ENCODE peak calls at places on chromosome 9, in seven cellular contexts. S is heart left ventricle, U is esophagus muscularis mucosa, M is pancreas, N is HCT116, I is SK-N-SH, L is cardiac muscle cell. D is an unnamed sample.

GRCh38 chr9:89844535-89844934 is 239.7 kb downstream of the GADD45G start:
- DNase-seq in S (no peak), I (no peak), M (no peak), L (no peak), N (no peak), U (peak; percentile 39), D (no peak)

GRCh38 chr9:4147476-4148214 is 152.2 kb downstream of the GLIS3 start:
- DNase-seq in S (no peak), L (peak; percentile 24), I (no peak), U (peak; percentile 81), M (peak; percentile 19), N (no peak), D (no peak)

GRCh38 chr9:81132796-81133195 is 556.6 kb downstream of the TLE1 start:
- DNase-seq in N (no peak), U (peak; percentile 62), S (no peak), M (no peak), L (no peak), I (no peak), D (no peak)

GRCh38 chr9:80410106-80410505 is 838.3 kb downstream of the TLE4 start:
- DNase-seq in S (no peak), U (no peak), L (no peak), M (no peak), I (no peak), N (no peak), D (no peak)

GRCh38 chr9:121985792-121986494 is 107.2 kb downstream of the TTLL11 start:
- DNase-seq in N (no peak), S (peak; percentile 84), M (no peak), I (no peak), L (no peak), U (no peak), D (peak; percentile 77)

GRCh38 chr9:132309056-132309455 is 45.7 kb downstream of the SETX start:
- DNase-seq in I (no peak), U (no peak), S (no peak), L (no peak), M (no peak), N (no peak), D (no peak)

GRCh38 chr9:37914701-37915358 is 10.9 kb upstream of the SLC25A51 start:
- DNase-seq in L (no peak), S (no peak), U (no peak), I (no peak), N (no peak), M (no peak), D (no peak)

GRCh38 chr9:18658764-18659705 is 185.1 kb downstream of the ADAMTSL1 start:
- DNase-seq in N (no peak), U (no peak), S (no peak), M (no peak), L (no peak), I (no peak), D (no peak)

GRCh38 chr9:129026442-129027223 is 1.5 kb downstream of the SH3GLB2 start:
- DNase-seq in M (peak; percentile 76), U (no peak), N (no peak), I (peak; percentile 91), L (peak; percentile 53), S (no peak), D (no peak)

GRCh38 chr9:85212887-85213286 is 528.9 kb downstream of the AGTPBP1 start:
- DNase-seq in U (peak; percentile 31), L (no peak), S (no peak), I (no peak), M (no peak), N (peak; percentile 80), D (no peak)

GRCh38 chr9:15901572-15901971 is 348.7 kb downstream of the CCDC171 start:
- DNase-seq in U (no peak), I (no peak), S (no peak), M (no peak), N (no peak), L (no peak), D (no peak)

GRCh38 chr9:77907581-77907980 is 124.0 kb downstream of the GNAQ start:
- DNase-seq in I (no peak), S (no peak), M (no peak), N (no peak), L (no peak), U (no peak), D (no peak)

GRCh38 chr9:36888551-36888950 is 145.5 kb downstream of the PAX5 start:
- DNase-seq in N (no peak), U (no peak), L (no peak), M (no peak), S (no peak), I (no peak), D (peak; percentile 38)

GRCh38 chr9:79700607-79701330 is 129.0 kb downstream of the TLE4 start:
- DNase-seq in M (no peak), I (no peak), S (no peak), U (peak; percentile 8), N (no peak), L (no peak), D (no peak)

DNA sequence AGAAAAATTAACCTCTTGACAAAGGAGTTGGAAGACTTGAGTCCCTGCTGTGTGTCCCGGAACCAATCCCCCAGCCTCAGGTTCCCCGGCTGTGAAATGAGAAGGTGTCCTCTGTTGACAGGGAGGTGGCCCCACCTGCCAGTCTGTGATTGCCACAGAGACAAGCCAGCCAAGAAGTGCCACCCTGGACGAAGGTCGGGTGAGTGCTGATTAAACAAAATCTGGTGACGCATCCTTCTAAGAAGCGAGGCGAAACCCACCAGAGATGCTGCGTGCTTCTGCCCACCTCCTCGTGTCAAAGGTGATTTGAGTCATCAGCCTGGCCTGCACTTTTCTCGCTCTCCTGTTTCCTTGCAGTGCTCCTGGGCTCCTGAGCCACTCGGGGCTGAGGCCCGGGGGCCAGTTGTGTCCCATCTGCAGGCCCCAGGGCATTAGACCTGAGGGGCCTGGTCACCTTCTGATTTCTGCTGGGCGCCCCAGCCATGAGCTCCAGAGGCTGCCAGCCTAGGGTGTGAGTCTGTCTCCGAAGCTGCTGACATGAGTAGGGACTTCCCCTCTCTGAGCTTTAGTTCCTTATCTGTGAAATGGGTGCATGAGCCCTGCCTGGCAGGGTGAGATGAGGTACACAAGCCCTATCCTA is 28.7 kb downstream of the NEK6 start:
- DNase-seq in I (no peak), L (no peak), N (peak; percentile 19), S (no peak), M (no peak), U (no peak), D (no peak)
- H3K4me3 ChIP-seq in I (no peak overlapping the region), L (no peak overlapping the region), N (no peak overlapping the region), S (no peak overlapping the region), M (no peak overlapping the region), U (no peak overlapping the region), D (no peak overlapping the region)

DNA sequence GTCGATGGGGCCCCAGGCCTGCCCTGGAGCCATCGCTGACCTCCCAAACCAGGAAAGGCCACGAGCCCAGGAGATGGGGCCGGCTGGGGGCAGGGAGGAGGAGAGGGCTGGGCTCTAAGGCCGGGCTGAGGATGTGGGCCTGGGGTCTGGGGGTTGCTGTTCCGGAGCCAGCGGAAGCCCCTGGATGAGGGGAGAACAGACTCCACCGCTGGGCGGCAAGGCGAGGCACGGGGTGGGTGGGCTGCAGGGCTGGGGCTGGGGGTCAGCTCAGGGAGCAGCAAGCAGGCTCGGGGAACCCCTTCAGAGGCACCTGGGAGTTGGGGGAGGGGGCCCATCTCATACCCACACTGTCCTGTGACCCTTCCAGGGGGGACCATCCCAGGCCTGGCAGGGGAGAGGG is 11.7 kb downstream of the LCN12 start:
- DNase-seq in U (no peak), S (no peak), I (no peak), L (no peak), M (no peak), N (no peak), D (no peak)
- H3K27ac ChIP-seq in U (no peak overlapping the region), S (no peak overlapping the region), I (no peak overlapping the region), L (no peak overlapping the region), M (no peak overlapping the region), N (peak overlapping the region; percentile 63), D (no peak overlapping the region)

GRCh38 chr9:127580371-127580770 is 31.7 kb upstream of the STXBP1 start:
- DNase-seq in N (no peak), M (no peak), I (no peak), U (no peak), L (no peak), S (no peak), D (no peak)

GRCh38 chr9:127580879-127581278 is 31.2 kb upstream of the STXBP1 start:
- DNase-seq in L (no peak), I (no peak), N (no peak), M (no peak), U (no peak), S (no peak), D (no peak)

GRCh38 chr9:127575875-127576778 is 36.0 kb upstream of the STXBP1 start:
- DNase-seq in U (no peak), L (no peak), I (no peak), N (no peak), M (no peak), S (no peak), D (no peak)

GRCh38 chr9:127578952-127579853 is 32.9 kb upstream of the STXBP1 start:
- DNase-seq in L (no peak), S (peak; percentile 89), M (peak; percentile 90), N (peak; percentile 91), U (peak; percentile 97), I (peak; percentile 51), D (peak; percentile 97)

DNA sequence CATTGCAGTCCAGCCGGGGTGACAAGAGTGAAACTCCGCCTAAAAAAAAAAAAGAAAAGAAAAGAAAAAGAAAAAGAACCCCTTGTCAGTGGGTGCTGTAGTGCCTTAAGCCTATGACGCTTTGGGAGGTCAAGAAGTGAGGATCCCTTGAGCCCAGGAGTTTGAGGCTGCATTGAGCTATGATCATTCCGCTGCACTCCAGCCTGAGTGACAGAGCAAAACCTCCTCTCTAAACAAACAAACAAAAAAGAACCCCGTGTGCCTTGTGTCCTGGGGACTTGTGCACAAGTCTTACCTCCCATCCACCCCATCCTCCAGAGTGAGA is 33.5 kb upstream of the STXBP1 start:
- DNase-seq in M (no peak), S (no peak), N (no peak), U (no peak), I (no peak), L (no peak), D (no peak)
- H3K4me3 ChIP-seq in M (no peak overlapping the region), S (peak overlapping the region; percentile 37), N (peak overlapping the region; percentile 54), U (peak overlapping the region; percentile 41), I (peak overlapping the region; percentile 35), L (no peak overlapping the region), D (no peak overlapping the region)

GRCh38 chr9:134600836-134601638 is 40.6 kb upstream of the COL5A1 start:
- DNase-seq in I (no peak), N (no peak), L (no peak), U (peak; percentile 70), S (no peak), M (no peak), D (no peak)

GRCh38 chr9:134598884-134599245 is 42.7 kb upstream of the COL5A1 start:
- DNase-seq in L (no peak), U (no peak), N (no peak), I (no peak), S (no peak), M (no peak), D (no peak)

GRCh38 chr9:134600431-134600830 is 41.2 kb upstream of the COL5A1 start:
- DNase-seq in M (no peak), S (no peak), I (no peak), U (peak; percentile 62), L (no peak), N (no peak), D (no peak)

GRCh38 chr9:134597041-134597913 is 44.3 kb upstream of the COL5A1 start:
- DNase-seq in S (no peak), U (peak; percentile 68), M (no peak), N (no peak), I (no peak), L (no peak), D (no peak)

GRCh38 chr9:134597957-134598883 is 43.4 kb upstream of the COL5A1 start:
- DNase-seq in U (peak; percentile 78), I (peak; percentile 37), N (no peak), S (no peak), M (no peak), L (peak; percentile 31), D (no peak)
- H3K27ac ChIP-seq in U (no peak overlapping the region), I (no peak overlapping the region), N (no peak overlapping the region), S (peak overlapping the region; percentile 31), M (no peak overlapping the region), L (peak overlapping the region; percentile 13), D (no peak overlapping the region)